ENCODE peak calls at places on chromosome 13, in seven cellular contexts. R is psoas muscle, G is fibroblast of lung, D is endodermal cell, Z is stomach, E is uterus, I is Caco-2. A is an unnamed sample. For H3K36me3 and H3K9me3, the result is how much of the 10 kb centered on the place peaks cover.

GRCh38 chr13:43307921-43308433 is 284.6 kb downstream of the DNAJC15 start:
- DNase-seq in R (peak), G (peak), D (peak), Z (peak), E (peak), I (peak), A (peak)

GRCh38 chr13:109655206-109655600 is 131.2 kb downstream of the IRS2 start:
- DNase-seq in R (no peak), G (no peak), D (no peak), Z (no peak), E (no peak), I (no peak), A (no peak)

GRCh38 chr13:112688560-112689497 is 1.0 kb upstream of the ATP11A start:
- DNase-seq in R (no peak), G (no peak), D (peak), Z (peak), E (no peak), I (no peak), A (no peak)

GRCh38 chr13:40666905-40667621 is 622 bp upstream of the FOXO1 start:
- DNase-seq in R (peak), G (no peak), D (peak), Z (peak), E (peak), I (peak), A (peak)

GRCh38 chr13:88887045-88887662 is 1216.0 kb downstream of the SLITRK5 start:
- DNase-seq in R (peak), G (no peak), D (peak), Z (no peak), E (no peak), I (peak), A (no peak)

GRCh38 chr13:41897126-41897525 is 63.8 kb downstream of the VWA8 start:
- DNase-seq in R (no peak), G (peak), D (no peak), Z (no peak), E (no peak), I (no peak), A (no peak)

GRCh38 chr13:30845297-30846214 is 60.5 kb upstream of the MEDAG start:
- DNase-seq in R (no peak), G (no peak), D (no peak), Z (no peak), E (no peak), I (no peak), A (no peak)

GRCh38 chr13:62193919-62194318 is 778.3 kb upstream of the PCDH20 start:
- DNase-seq in R (no peak), G (no peak), D (no peak), Z (no peak), E (no peak), I (no peak), A (no peak)

GRCh38 chr13:64041296-64041695 is 2625.6 kb upstream of the PCDH20 start:
- DNase-seq in R (no peak), G (no peak), D (no peak), Z (no peak), E (no peak), I (no peak), A (no peak)

GRCh38 chr13:109783815-109784589 is 2.4 kb downstream of the IRS2 start:
- DNase-seq in R (peak), G (no peak), D (peak), Z (no peak), E (no peak), I (no peak), A (no peak)

GRCh38 chr13:61162636-61163035 is 253.0 kb downstream of the PCDH20 start:
- DNase-seq in R (no peak), G (peak), D (no peak), Z (no peak), E (no peak), I (no peak), A (no peak)

GRCh38 chr13:30234763-30235162 is 72.6 kb downstream of the KATNAL1 start:
- DNase-seq in R (no peak), G (peak), D (no peak), Z (no peak), E (no peak), I (no peak), A (no peak)

GRCh38 chr13:33260168-33261098 is 25.1 kb downstream of the STARD13 start:
- DNase-seq in R (no peak), G (no peak), D (no peak), Z (no peak), E (no peak), I (no peak), A (no peak)

GRCh38 chr13:46377554-46377953 is 9.5 kb downstream of the RUBCNL start:
- DNase-seq in R (no peak), G (no peak), D (no peak), Z (no peak), E (no peak), I (no peak), A (no peak)

GRCh38 chr13:28535734-28536133 is 40.8 kb upstream of the FLT1 start:
- DNase-seq in R (no peak), G (no peak), D (no peak), Z (no peak), E (no peak), I (no peak), A (no peak)

GRCh38 chr13:24671367-24672117 is 8.7 kb upstream of the ATP12A start:
- DNase-seq in R (no peak), G (peak), D (peak), Z (no peak), E (peak), I (peak), A (peak)

GRCh38 chr13:66578305-66578704 is 651.8 kb downstream of the PCDH9 start:
- DNase-seq in R (no peak), G (peak), D (no peak), Z (no peak), E (no peak), I (no peak), A (no peak)

GRCh38 chr13:25111557-25111956 is 15.6 kb downstream of the PABPC3 start:
- DNase-seq in R (no peak), G (peak), D (no peak), Z (no peak), E (no peak), I (no peak), A (no peak)

GRCh38 chr13:32409561-32410440 is 18.1 kb downstream of the N4BP2L1 start:
- DNase-seq in R (peak), G (peak), D (peak), Z (no peak), E (peak), I (no peak), A (no peak)

GRCh38 chr13:19069684-19070397 is 111.8 kb downstream of the TUBA3C start:
- DNase-seq in R (no peak), G (no peak), D (no peak), Z (no peak), E (no peak), I (no peak), A (no peak)

GRCh38 chr13:84917252-84917878 is 881.9 kb downstream of the SLITRK6 start:
- DNase-seq in R (no peak), G (peak), D (no peak), Z (no peak), E (no peak), I (no peak), A (no peak)

GRCh38 chr13:27389891-27390290 is 34.5 kb upstream of the GTF3A start:
- DNase-seq in R (no peak), G (no peak), D (no peak), Z (no peak), E (no peak), I (no peak), A (no peak)

GRCh38 chr13:30607908-30608307 is 9.8 kb upstream of the USPL1 start:
- DNase-seq in R (no peak), G (peak), D (no peak), Z (peak), E (no peak), I (no peak), A (no peak)

GRCh38 chr13:107441279-107441678 is 774.1 kb downstream of the LIG4 start:
- DNase-seq in R (no peak), G (peak), D (no peak), Z (no peak), E (no peak), I (no peak), A (no peak)

GRCh38 chr13:110499621-110500281 is 61.8 kb downstream of the RAB20 start:
- DNase-seq in R (no peak), G (peak), D (no peak), Z (no peak), E (no peak), I (no peak), A (no peak)

GRCh38 chr13:46810440-46810839 is 13.5 kb upstream of the ESD start:
- DNase-seq in R (no peak), G (peak), D (no peak), Z (no peak), E (no peak), I (no peak), A (no peak)

GRCh38 chr13:105414639-105415038 is 1120.8 kb downstream of the EFNB2 start:
- DNase-seq in R (no peak), G (no peak), D (no peak), Z (no peak), E (no peak), I (no peak), A (no peak)

GRCh38 chr13:98664047-98664446 is 87.1 kb upstream of the STK24 start:
- DNase-seq in R (no peak), G (peak), D (no peak), Z (no peak), E (no peak), I (no peak), A (peak)

GRCh38 chr13:60210510-60211065 is 46.9 kb upstream of the DIAPH3 start:
- DNase-seq in R (no peak), G (no peak), D (no peak), Z (no peak), E (no peak), I (no peak), A (no peak)

GRCh38 chr13:37701306-37701705 is 102.7 kb upstream of the POSTN start:
- DNase-seq in R (no peak), G (peak), D (no peak), Z (no peak), E (no peak), I (no peak), A (no peak)

GRCh38 chr13:93788456-93788855 is 561.8 kb downstream of the GPC6 start:
- DNase-seq in R (no peak), G (no peak), D (no peak), Z (no peak), E (no peak), I (no peak), A (no peak)

GRCh38 chr13:79485014-79485441 is 4.1 kb downstream of the NDFIP2 start:
- DNase-seq in R (no peak), G (peak), D (no peak), Z (peak), E (no peak), I (peak), A (peak)

GRCh38 chr13:114011226-114011625 is 37.4 kb upstream of the C13orf46 start:
- DNase-seq in R (peak), G (no peak), D (no peak), Z (no peak), E (no peak), I (no peak), A (no peak)

GRCh38 chr13:114010401-114011101 is 36.7 kb upstream of the C13orf46 start:
- DNase-seq in R (peak), G (no peak), D (no peak), Z (no peak), E (no peak), I (no peak), A (no peak)

GRCh38 chr13:114009590-114010400 is 35.9 kb upstream of the C13orf46 start:
- DNase-seq in R (peak), G (no peak), D (no peak), Z (no peak), E (no peak), I (no peak), A (no peak)

GRCh38 chr13:114007566-114007965 is 33.7 kb upstream of the C13orf46 start:
- DNase-seq in R (peak), G (no peak), D (no peak), Z (no peak), E (no peak), I (peak), A (no peak)

DNA sequence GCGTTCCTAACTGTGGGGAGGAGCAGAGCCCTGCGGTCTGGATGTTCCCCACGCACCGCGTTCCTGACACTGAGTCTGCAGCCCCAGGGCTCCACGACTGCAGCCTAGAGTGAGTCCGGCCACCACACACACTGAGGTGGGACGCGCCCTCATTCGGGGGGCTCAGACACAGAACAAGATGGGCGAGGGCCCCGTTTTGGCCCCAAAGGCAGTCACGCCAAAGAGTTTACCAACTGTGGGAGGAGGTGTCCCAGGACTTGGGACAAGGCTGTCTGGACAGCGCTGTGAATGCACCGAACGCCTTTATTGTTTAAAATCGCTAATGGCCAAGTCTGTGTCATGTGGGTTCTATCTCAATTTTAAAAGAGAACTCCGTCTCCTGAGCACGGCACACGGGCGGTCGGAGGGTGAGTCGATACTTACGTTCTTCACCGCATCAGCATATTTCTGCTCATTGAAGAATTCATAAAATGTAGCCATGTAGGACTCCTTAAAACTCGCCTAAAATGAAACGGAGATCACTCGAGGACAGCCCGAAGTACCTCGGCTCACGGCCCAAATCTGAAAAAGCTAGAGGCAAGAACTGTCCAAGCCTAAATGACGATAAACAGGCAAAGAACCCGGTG is 35.2 kb upstream of the C13orf46 start:
- DNase-seq in R (peak), G (no peak), D (no peak), Z (no peak), E (no peak), I (no peak), A (no peak)
- H3K36me3 ChIP-seq in R (under half), G (under half), D (under half), Z (under half), E (under half), I (under half), A (under half)

GRCh38 chr13:74464656-74465055 is 330.5 kb upstream of the KLF12 start:
- DNase-seq in R (no peak), G (no peak), D (no peak), Z (no peak), E (no peak), I (no peak), A (no peak)

GRCh38 chr13:74461011-74461410 is 326.8 kb upstream of the KLF12 start:
- DNase-seq in R (no peak), G (no peak), D (no peak), Z (no peak), E (no peak), I (no peak), A (no peak)

GRCh38 chr13:74466015-74466414 is 331.8 kb upstream of the KLF12 start:
- DNase-seq in R (no peak), G (no peak), D (no peak), Z (no peak), E (no peak), I (no peak), A (no peak)

DNA sequence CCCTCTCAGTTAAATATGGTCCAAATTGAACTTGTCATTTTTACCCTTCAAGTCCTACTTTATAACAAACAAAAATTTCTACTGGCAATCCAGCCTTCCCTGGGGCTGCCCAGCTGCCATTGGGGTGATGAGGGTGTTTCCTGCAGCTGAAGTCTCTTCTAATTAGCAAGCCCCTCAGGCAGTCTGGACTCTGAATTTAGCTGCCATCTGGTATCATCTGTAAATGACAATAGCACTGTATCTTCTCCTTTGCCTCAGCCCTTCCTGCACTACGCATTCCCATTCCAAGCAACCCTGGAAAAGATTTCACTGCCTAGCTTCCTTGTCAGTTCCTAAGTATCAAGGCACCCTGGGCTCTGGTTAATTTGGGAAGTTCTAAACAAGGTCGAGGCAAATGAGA is 331.1 kb upstream of the KLF12 start:
- DNase-seq in R (no peak), G (no peak), D (no peak), Z (no peak), E (no peak), I (no peak), A (no peak)
- H3K4me3 ChIP-seq in R (no peak), G (no peak), D (no peak), Z (no peak), E (no peak), I (no peak), A (no peak)

GRCh38 chr13:99968521-99969367 is 2.8 kb downstream of the ZIC5 start:
- DNase-seq in R (no peak), G (no peak), D (peak), Z (no peak), E (no peak), I (peak), A (peak)
- H3K9me3 ChIP-seq in R (under half), G (under half), D (under half), Z (under half), E (under half), I (under half), A (under half)

DNA sequence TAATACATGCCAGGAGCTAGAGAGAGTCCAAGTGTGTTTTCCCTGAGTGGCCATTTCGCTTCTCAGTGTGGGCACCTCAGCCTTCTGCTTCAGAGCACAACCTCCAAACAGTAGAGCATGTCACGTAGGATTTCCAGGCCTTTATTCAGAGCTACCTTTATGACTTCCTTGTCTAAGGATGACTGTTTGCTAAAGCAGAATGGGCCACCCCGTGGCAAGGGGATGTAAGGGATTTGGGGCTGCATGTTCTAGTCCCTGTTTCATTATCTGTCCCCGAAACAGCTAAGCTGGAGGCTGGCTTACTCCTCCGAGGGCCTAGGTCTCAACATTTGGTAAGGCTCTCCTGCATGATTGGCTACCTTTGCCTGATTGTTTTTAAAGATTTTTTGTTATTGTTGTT is 6.0 kb downstream of the RNASEH2B start:
- DNase-seq in R (no peak), G (no peak), D (no peak), Z (no peak), E (no peak), I (no peak), A (no peak)
- H3K36me3 ChIP-seq in R (under half), G (under half), D (under half), Z (under half), E (under half), I (under half), A (under half)

GRCh38 chr13:23432589-23432988 is 913 bp downstream of the SACS start:
- DNase-seq in R (no peak), G (peak), D (peak), Z (no peak), E (no peak), I (no peak), A (no peak)
- H3K4me3 ChIP-seq in R (peak), G (peak), D (peak), Z (peak), E (peak), I (no peak), A (peak)

GRCh38 chr13:71625694-71626093 is 241.3 kb downstream of the DACH1 start:
- DNase-seq in R (no peak), G (peak), D (no peak), Z (no peak), E (no peak), I (no peak), A (no peak)
- H3K9me3 ChIP-seq in R (under half), G (under half), D (under half), Z (under half), E (under half), I (under half), A (under half)